ENCODE peak calls at places on chromosomes 7 and 10, in six cellular contexts. V is HFF-Myc, O is cardiac muscle cell, N is AG04450, L is right lobe of liver, G is foreskin fibroblast. T is an unnamed sample.

GRCh38 chr7:85177316-85177715 is 9.5 kb downstream of the SEMA3D start:
- DNase-seq in V (no peak), O (no peak), L (no peak), N (no peak), G (peak; percentile 56), T (peak; percentile 59)

GRCh38 chr7:80247144-80247543 is 112.5 kb downstream of the GNAI1 start:
- DNase-seq in L (no peak), V (peak; percentile 37), O (no peak), G (peak; percentile 86), N (no peak), T (peak; percentile 26)

GRCh38 chr7:31785081-31785480 is 98.1 kb downstream of the PPP1R17 start:
- DNase-seq in L (no peak), N (no peak), V (no peak), G (no peak), O (no peak), T (no peak)

GRCh38 chr7:15168489-15168888 is 265.9 kb upstream of the DGKB start:
- DNase-seq in N (no peak), L (no peak), G (peak; percentile 15), V (no peak), O (no peak), T (no peak)

GRCh38 chr7:15862016-15862780 is 175.7 kb upstream of the MEOX2 start:
- DNase-seq in O (no peak), N (no peak), G (no peak), L (no peak), V (no peak), T (peak; percentile 44)

GRCh38 chr10:28432210-28432676 is 100.7 kb upstream of the WAC start:
- DNase-seq in O (peak; percentile 79), N (peak; percentile 38), G (peak; percentile 79), L (peak; percentile 58), V (peak; percentile 46), T (peak; percentile 83)

GRCh38 chr7:128833148-128833938 is 3.1 kb downstream of the FLNC start:
- DNase-seq in G (peak; percentile 89), N (no peak), V (no peak), L (no peak), O (peak; percentile 85), T (peak; percentile 95)

GRCh38 chr7:118573065-118573464 is 348.6 kb downstream of the ANKRD7 start:
- DNase-seq in V (no peak), N (no peak), O (no peak), L (no peak), G (no peak), T (no peak)

GRCh38 chr10:104350146-104350635 is 3.4 kb upstream of the CFAP58 start:
- DNase-seq in L (no peak), N (no peak), O (peak; percentile 68), G (peak; percentile 84), V (no peak), T (peak; percentile 85)

GRCh38 chr10:36819781-36820180 is 305.6 kb upstream of the ANKRD30A start:
- DNase-seq in O (no peak), L (no peak), V (no peak), G (no peak), N (no peak), T (no peak)

GRCh38 chr10:130560079-130560478 is 423.9 kb downstream of the GLRX3 start:
- DNase-seq in G (no peak), L (no peak), O (no peak), N (no peak), V (no peak), T (no peak)

GRCh38 chr10:76631054-76631453 is 1006.6 kb downstream of the KCNMA1 start:
- DNase-seq in V (no peak), N (no peak), G (no peak), L (no peak), O (no peak), T (no peak)

GRCh38 chr7:117085769-117086463 is 132.6 kb downstream of the ST7 start:
- DNase-seq in L (no peak), V (no peak), N (no peak), O (no peak), G (peak; percentile 54), T (peak; percentile 22)

GRCh38 chr7:100065452-100066186 is 15.9 kb downstream of the ZNF3 start:
- DNase-seq in O (peak; percentile 16), L (peak; percentile 87), V (no peak), G (peak; percentile 87), N (peak; percentile 72), T (peak; percentile 99)

GRCh38 chr10:44961231-44961571 is 1.6 kb downstream of the RASSF4 start:
- DNase-seq in L (peak; percentile 44), O (no peak), N (no peak), G (no peak), V (no peak), T (no peak)

GRCh38 chr7:45937301-45937700 is 16.2 kb upstream of the IGFBP3 start:
- DNase-seq in G (peak; percentile 88), O (no peak), L (no peak), V (peak; percentile 27), N (no peak), T (no peak)

GRCh38 chr7:50317221-50317678 is 12.7 kb downstream of the IKZF1 start:
- DNase-seq in O (no peak), G (no peak), N (no peak), V (no peak), L (no peak), T (no peak)

GRCh38 chr10:16509996-16510395 is 11.7 kb downstream of the C1QL3 start:
- DNase-seq in O (no peak), G (peak; percentile 38), V (no peak), L (no peak), N (no peak), T (peak; percentile 22)

GRCh38 chr7:40147371-40148246 is 12.8 kb downstream of the SUGCT start:
- DNase-seq in O (no peak), L (no peak), G (no peak), N (no peak), V (no peak), T (no peak)

GRCh38 chr7:90459888-90460287 is 9.6 kb upstream of the PTTG1IP2 start:
- DNase-seq in V (no peak), O (no peak), G (peak; percentile 22), L (no peak), N (no peak), T (no peak)

GRCh38 chr7:115009139-115009538 is 87.2 kb downstream of the MDFIC start:
- DNase-seq in N (no peak), O (no peak), L (no peak), V (no peak), G (no peak), T (peak; percentile 56)

GRCh38 chr10:3680186-3680585 is 104.8 kb downstream of the KLF6 start:
- DNase-seq in N (no peak), V (no peak), L (no peak), G (no peak), O (no peak), T (no peak)

GRCh38 chr7:45192546-45193177 is 35.1 kb downstream of the RAMP3 start:
- DNase-seq in G (no peak), V (no peak), N (no peak), L (no peak), O (no peak), T (no peak)

GRCh38 chr7:151051108-151051507 is 2.8 kb downstream of the ASIC3 start:
- DNase-seq in V (no peak), O (peak; percentile 90), G (peak; percentile 90), N (no peak), L (no peak), T (peak; percentile 65)

GRCh38 chr10:36712695-36713094 is 412.7 kb upstream of the ANKRD30A start:
- DNase-seq in G (no peak), V (no peak), L (no peak), N (no peak), O (no peak), T (no peak)

DNA sequence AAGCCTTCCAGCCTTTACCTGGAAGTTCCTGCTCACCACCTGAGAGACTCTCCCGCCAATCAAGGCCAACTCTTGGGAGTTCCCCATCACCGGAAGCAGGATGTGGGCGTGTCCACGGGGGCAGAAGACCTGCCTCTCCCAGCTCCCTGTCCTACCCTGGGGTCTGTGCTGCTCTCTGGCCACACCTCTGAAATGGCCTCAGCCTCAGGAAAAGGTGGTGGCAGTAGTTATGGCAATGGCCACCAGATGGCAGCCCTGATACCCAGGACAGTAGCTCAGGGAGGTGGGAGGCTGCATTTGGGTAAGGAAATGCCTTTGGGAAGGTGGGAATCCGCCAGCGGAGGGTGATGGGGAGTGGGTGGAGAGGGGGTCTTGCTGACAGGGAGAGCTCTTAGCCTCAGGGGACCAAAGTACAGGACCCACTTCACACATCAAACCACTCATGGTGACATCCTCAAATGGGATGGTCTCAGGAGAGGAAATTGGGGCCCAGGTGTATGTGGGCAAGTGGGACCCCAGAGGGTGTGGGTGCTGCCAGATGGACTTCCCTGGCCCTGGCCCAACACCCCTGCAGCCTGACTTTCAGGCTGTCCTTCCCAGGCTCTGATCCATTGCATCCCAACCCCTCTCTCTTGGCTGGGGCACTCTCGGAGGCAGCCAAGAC is 33.9 kb downstream of the KAZALD1 start:
- DNase-seq in N (peak; percentile 11), V (peak; percentile 52), G (peak; percentile 74), O (peak; percentile 72), L (peak; percentile 74), T (peak; percentile 60)
- H3K4me3 ChIP-seq in N (no peak overlapping the region), V (no peak overlapping the region), G (no peak overlapping the region), O (no peak overlapping the region), L (no peak overlapping the region), T (no peak overlapping the region)

DNA sequence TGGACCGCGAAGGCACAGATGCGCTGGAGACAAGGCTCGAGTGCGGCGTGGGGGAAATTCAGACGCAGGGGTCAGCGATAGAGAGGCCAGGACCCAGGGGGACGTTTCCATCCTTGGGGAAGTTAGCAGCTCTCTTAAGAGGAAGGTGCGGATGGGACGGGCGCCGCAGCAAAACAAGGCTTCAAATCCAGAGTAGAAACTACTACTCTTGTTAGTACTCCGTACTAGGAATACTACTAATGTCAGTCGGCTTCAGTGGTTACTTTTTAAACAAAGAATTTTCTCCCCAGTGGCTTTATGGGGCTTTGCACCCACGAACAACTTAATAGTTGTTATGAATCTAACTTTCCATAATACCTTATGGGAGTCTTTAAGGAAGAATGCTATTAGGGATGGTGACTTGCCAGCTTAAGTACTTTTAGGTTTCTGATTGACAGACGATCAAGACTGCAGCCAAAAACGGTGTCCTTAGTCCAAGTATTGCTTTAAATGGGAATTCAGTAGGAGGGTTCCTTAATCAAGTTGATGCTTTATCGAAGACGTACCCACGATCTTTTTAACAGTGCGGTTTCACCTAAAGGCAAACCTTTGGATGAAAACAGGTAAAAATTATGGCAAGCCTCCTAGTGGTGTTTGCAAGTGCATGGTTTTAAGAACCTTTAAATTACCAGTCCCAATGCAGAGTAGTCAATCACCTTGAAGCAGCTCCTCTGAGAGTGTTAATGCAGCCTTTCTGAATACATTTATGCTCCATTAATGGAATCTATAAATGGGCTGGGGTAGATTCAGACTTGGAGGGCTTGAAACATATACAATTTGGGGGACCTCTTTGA is 868 bp upstream of the IDE start:
- DNase-seq in L (no peak), N (no peak), G (no peak), V (no peak), O (no peak), T (peak; percentile 65)
- TF ChIP-seq CTCF in L (no peak), N (no peak), G (no peak), V (no peak), O (no peak), T (peak; percentile 39)

GRCh38 chr7:1209097-1209496 is 23.6 kb upstream of the UNCX start:
- DNase-seq in V (no peak), L (no peak), O (no peak), G (no peak), N (no peak), T (no peak)
- H3K4me3 ChIP-seq in V (no peak overlapping the region), L (no peak overlapping the region), O (no peak overlapping the region), G (no peak overlapping the region), N (no peak overlapping the region), T (no peak overlapping the region)

DNA sequence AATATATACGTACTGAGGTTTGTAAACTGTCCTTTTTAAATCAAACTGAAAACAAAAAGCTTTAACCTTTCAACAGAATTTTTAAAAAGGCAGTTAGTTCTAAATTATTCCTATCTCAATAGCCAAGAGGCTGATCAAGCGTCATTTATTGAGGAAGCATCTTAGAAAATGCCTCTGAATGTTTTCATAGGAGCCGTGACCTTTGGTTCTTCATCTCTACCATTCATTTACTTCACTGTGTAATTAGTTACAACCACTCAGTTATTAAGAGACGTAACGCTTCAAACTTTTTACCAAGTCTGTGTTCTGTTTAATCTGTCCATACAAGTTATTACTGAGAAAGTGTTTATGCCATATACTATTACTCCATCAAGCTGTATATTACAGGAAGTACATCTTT is 107.5 kb upstream of the KMT2E start:
- DNase-seq in O (no peak), V (no peak), L (no peak), G (no peak), N (no peak), T (no peak)
- TF ChIP-seq CTCF in O (no peak), V (no peak), L (no peak), G (no peak), N (no peak), T (no peak)

T was measured in fibroblast of the aortic adventitia.